ENCODE peak calls at places on chromosomes 2 and 18, in eight cellular contexts. S is sigmoid colon, G is prostate gland, X is transverse colon, M is HCT116, V is suprapubic skin, Y is stomach, O is H1. N is an unnamed sample.

GRCh38 chr2:52070665-52071064 is 1038.7 kb upstream of the NRXN1 start:
- DNase-seq in S (no peak), G (no peak), X (no peak), M (no peak), V (no peak), Y (no peak), O (no peak), N (no peak)

GRCh38 chr2:60365556-60365955 is 187.9 kb downstream of the BCL11A start:
- DNase-seq in S (no peak), G (no peak), X (no peak), M (no peak), V (no peak), Y (no peak), O (no peak), N (no peak)

GRCh38 chr2:178845565-178846457 is 38.6 kb upstream of the TTN start:
- DNase-seq in S (no peak), G (no peak), X (no peak), M (no peak), V (no peak), Y (no peak), O (no peak), N (no peak)

GRCh38 chr18:6405237-6406074 is 9.3 kb downstream of the L3MBTL4 start:
- DNase-seq in S (no peak), G (peak; percentile 21), X (no peak), M (no peak), V (no peak), Y (no peak), O (no peak), N (peak; percentile 22)

GRCh38 chr18:10057808-10058791 is 144.3 kb downstream of the VAPA start:
- DNase-seq in S (no peak), G (no peak), X (no peak), M (no peak), V (peak; percentile 40), Y (no peak), O (no peak), N (peak; percentile 57)

GRCh38 chr2:62787381-62787780 is 81.9 kb downstream of the EHBP1 start:
- DNase-seq in S (no peak), G (no peak), X (no peak), M (no peak), V (no peak), Y (no peak), O (no peak), N (no peak)

GRCh38 chr2:172248381-172249173 is 145.9 kb upstream of the DLX2 start:
- DNase-seq in S (no peak), G (no peak), X (no peak), M (no peak), V (no peak), Y (no peak), O (no peak), N (no peak)

GRCh38 chr2:223978451-223978850 is 21.2 kb downstream of the MRPL44 start:
- DNase-seq in S (no peak), G (no peak), X (no peak), M (no peak), V (no peak), Y (no peak), O (no peak), N (no peak)

GRCh38 chr2:70870790-70871189 is 35.2 kb upstream of the CD207 start:
- DNase-seq in S (no peak), G (no peak), X (no peak), M (no peak), V (no peak), Y (no peak), O (no peak), N (no peak)

GRCh38 chr2:71630110-71630967 is 177.0 kb downstream of the DYSF start:
- DNase-seq in S (no peak), G (no peak), X (no peak), M (no peak), V (no peak), Y (no peak), O (no peak), N (no peak)

GRCh38 chr2:25424426-25425028 is 82.8 kb upstream of the DNMT3A start:
- DNase-seq in S (no peak), G (no peak), X (no peak), M (no peak), V (no peak), Y (no peak), O (no peak), N (no peak)

GRCh38 chr18:48784654-48785053 is 166.1 kb downstream of the SMAD7 start:
- DNase-seq in S (peak; percentile 58), G (no peak), X (no peak), M (no peak), V (no peak), Y (no peak), O (no peak), N (no peak)

GRCh38 chr2:141493936-141494335 is 636.9 kb downstream of the LRP1B start:
- DNase-seq in S (no peak), G (no peak), X (no peak), M (no peak), V (no peak), Y (no peak), O (no peak), N (no peak)

GRCh38 chr18:63869851-63870250 is 17.7 kb upstream of the SERPINB2 start:
- DNase-seq in S (no peak), G (no peak), X (no peak), M (no peak), V (no peak), Y (no peak), O (no peak), N (no peak)

GRCh38 chr2:215712850-215713230 is 277.0 kb upstream of the FN1 start:
- DNase-seq in S (no peak), G (no peak), X (no peak), M (no peak), V (no peak), Y (no peak), O (no peak), N (no peak)

GRCh38 chr18:66749030-66749429 is 145.1 kb upstream of the CDH19 start:
- DNase-seq in S (no peak), G (no peak), X (no peak), M (no peak), V (no peak), Y (no peak), O (no peak), N (no peak)

GRCh38 chr2:9388102-9388735 is 35.1 kb downstream of the ITGB1BP1 start:
- DNase-seq in S (peak; percentile 58), G (no peak), X (no peak), M (no peak), V (no peak), Y (no peak), O (no peak), N (no peak)

GRCh38 chr18:32287249-32287648 is 97.4 kb downstream of the MEP1B start:
- DNase-seq in S (no peak), G (no peak), X (no peak), M (no peak), V (no peak), Y (no peak), O (no peak), N (no peak)

GRCh38 chr2:189267925-189268579 is 88.5 kb upstream of the COL5A2 start:
- DNase-seq in S (no peak), G (no peak), X (no peak), M (no peak), V (no peak), Y (no peak), O (no peak), N (no peak)

DNA sequence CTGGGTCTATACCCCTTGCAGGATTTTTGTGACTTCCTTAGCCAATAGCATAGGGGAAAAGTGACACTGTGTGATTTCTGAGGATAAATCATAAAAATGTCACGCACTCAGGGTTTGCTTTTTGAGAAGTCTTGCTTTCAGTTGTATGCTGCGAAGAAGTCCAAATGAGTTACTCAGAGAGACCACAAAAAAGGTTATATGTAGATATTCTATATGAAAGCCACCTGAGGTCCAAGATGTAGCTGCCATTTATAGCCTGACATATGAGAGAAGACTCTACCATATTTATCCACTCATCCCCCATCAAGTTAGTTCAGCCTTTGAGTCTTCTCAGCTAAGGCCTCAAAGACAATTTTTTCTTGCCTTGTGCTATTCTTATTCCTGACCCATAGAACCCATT is 488.3 kb upstream of the MAP2 start:
- DNase-seq in S (no peak), G (no peak), X (no peak), M (no peak), V (no peak), Y (no peak), O (no peak), N (no peak)
- TF ChIP-seq CTCF in S (no peak), G (no peak), X (no peak), M (no peak), V (no peak), Y (no peak), O (no peak), N (no peak)

GRCh38 chr2:237291138-237291792 is 122.7 kb downstream of the COL6A3 start:
- DNase-seq in S (peak; percentile 99), G (peak; percentile 87), X (peak; percentile 87), M (peak; percentile 89), V (peak; percentile 96), Y (peak; percentile 88), O (no peak), N (peak; percentile 85)
- TF ChIP-seq POLR2AphosphoS5 in S (peak; percentile 98), G (peak; percentile 86), X (peak; percentile 97), M (peak; percentile 59), V (peak; percentile 71), Y (peak; percentile 87), O (no peak), N (peak; percentile 71)

DNA sequence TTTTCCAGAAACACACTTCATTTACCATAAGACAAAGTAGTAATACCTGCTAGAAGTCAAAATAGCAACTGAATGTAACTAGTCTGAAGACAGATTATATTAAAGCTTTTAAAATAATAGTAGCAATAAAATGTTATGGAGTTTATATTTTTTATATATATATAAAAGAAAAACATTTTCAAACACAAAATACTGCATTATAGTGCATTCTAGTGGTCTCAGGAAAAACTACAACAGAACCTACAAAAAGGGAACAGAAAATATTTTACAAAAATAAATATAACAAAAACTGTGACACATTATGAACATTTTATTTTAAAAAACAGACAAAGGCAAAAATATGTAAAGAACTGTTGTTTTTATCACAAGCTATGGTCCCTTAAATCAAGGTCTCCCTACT is 48.0 kb downstream of the STRN start:
- DNase-seq in S (no peak), G (no peak), X (no peak), M (no peak), V (no peak), Y (no peak), O (no peak), N (no peak)
- TF ChIP-seq CTCF in S (no peak), G (no peak), X (no peak), M (peak; percentile 14), V (no peak), Y (no peak), O (no peak), N (no peak)

GRCh38 chr2:180907731-180908130 is 72.7 kb upstream of the UBE2E3 start:
- DNase-seq in S (no peak), G (no peak), X (no peak), M (no peak), V (no peak), Y (no peak), O (no peak), N (no peak)
- TF ChIP-seq POLR2AphosphoS5 in S (no peak), G (no peak), X (no peak), M (no peak), V (no peak), Y (no peak), O (no peak), N (no peak)

GRCh38 chr2:130825231-130825971 is 11.3 kb upstream of the ARHGEF4 start:
- DNase-seq in S (no peak), G (no peak), X (no peak), M (no peak), V (no peak), Y (no peak), O (peak; percentile 40), N (no peak)
- TF ChIP-seq CTCF in S (no peak), G (no peak), X (no peak), M (no peak), V (no peak), Y (no peak), O (no peak), N (no peak)